ENCODE peak calls at places on chromosomes 6 and 20, in four cellular contexts. Q is K562, I is GM12878, L is H1. D is an unnamed sample.

GRCh38 chr20:23146857-23147256 is 60.7 kb upstream of the CD93 start:
- DNase-seq in Q (no peak), I (no peak), L (no peak), D (no peak)

GRCh38 chr6:27205375-27206278 is 41.9 kb upstream of the PRSS16 start:
- DNase-seq in Q (peak), I (no peak), L (no peak), D (no peak)

GRCh38 chr6:167130008-167130677 is 7.2 kb downstream of the CCR6 start:
- DNase-seq in Q (no peak), I (no peak), L (no peak), D (no peak)

GRCh38 chr6:30926644-30927043 is 5.3 kb downstream of the SFTA2 start:
- DNase-seq in Q (no peak), I (no peak), L (no peak), D (no peak)

GRCh38 chr6:108074359-108075144 is at the start of gene OSTM1:
- DNase-seq in Q (peak), I (peak), L (peak), D (peak)

GRCh38 chr20:41222299-41222698 is 85.0 kb downstream of the PLCG1 start:
- DNase-seq in Q (no peak), I (no peak), L (no peak), D (no peak)

GRCh38 chr20:56875052-56875663 is 246.1 kb downstream of the TFAP2C start:
- DNase-seq in Q (no peak), I (no peak), L (no peak), D (no peak)

GRCh38 chr20:31485450-31486339 is 10.6 kb downstream of the REM1 start:
- DNase-seq in Q (peak), I (no peak), L (no peak), D (no peak)

GRCh38 chr6:170263410-170263809 is 27.5 kb downstream of the DLL1 start:
- DNase-seq in Q (no peak), I (no peak), L (no peak), D (no peak)

GRCh38 chr20:2462484-2462883 is 8.1 kb downstream of the SNRPB start:
- DNase-seq in Q (no peak), I (no peak), L (no peak), D (no peak)

GRCh38 chr6:1878330-1878729 is 268.6 kb downstream of the FOXC1 start:
- DNase-seq in Q (no peak), I (no peak), L (no peak), D (no peak)

GRCh38 chr6:39824030-39824926 is 32.1 kb downstream of the DAAM2 start:
- DNase-seq in Q (no peak), I (no peak), L (no peak), D (no peak)

GRCh38 chr6:47631248-47632196 is 66.9 kb upstream of the ADGRF4 start:
- DNase-seq in Q (peak), I (peak), L (no peak), D (peak)

GRCh38 chr20:37881601-37882343 is 21.2 kb upstream of the VSTM2L start:
- DNase-seq in Q (no peak), I (no peak), L (no peak), D (no peak)

GRCh38 chr20:57957397-57958049 is 247.7 kb upstream of the PMEPA1 start:
- DNase-seq in Q (no peak), I (no peak), L (no peak), D (no peak)

GRCh38 chr20:63352811-63353221 is 8.3 kb downstream of the CHRNA4 start:
- DNase-seq in Q (no peak), I (no peak), L (no peak), D (no peak)
- TF ChIP-seq TAF1 in Q (no peak), I (no peak), L (no peak), D (no peak)

DNA sequence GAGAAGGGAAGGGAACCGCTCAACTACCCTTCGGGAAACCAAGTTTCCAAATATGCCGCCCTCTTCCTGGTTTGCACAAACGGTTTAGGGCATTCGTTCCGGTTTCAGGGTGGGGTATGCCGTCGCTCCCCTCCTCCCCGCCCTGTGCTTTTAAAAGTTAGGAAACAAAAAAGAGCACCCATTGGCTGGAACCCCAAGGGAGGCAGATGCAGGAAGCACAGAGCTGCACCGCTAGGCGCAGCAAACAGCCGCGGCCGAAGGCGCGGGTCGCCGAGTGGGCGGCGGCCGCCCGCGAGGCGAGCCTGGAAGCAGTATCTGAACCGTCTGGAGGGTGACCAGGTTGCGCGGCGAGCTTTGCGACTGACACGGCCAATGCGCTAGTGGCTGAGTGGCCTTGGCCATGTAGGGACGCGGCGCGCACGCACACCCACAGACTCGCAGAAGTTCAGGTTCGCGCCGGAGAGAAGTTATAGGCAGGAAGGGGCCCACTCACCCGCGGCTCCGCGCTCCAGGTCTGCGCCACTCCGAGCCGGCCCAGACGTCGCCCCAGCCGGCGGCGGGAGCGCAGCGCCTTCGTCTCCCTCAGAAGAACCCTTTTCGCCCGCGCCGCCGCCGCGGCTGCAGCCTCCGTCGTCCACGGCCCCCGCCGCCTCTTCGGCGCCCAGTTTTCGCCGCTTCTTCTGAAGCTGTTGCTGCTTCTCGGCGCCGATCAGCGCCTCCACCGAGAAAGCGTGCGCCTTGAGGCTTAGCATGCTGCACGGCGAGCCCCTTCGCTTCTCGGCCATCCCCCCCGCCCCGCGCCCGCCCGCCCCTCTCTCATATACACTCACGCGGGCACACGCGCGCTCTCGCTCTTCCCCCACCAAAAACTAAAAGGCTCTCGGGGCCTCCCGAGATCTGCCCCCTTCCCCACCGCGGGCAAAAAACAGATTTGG is 734 bp downstream of the TBX18 start:
- DNase-seq in Q (peak), I (no peak), L (peak), D (no peak)
- TF ChIP-seq POLR2A in Q (peak), I (no peak), L (no peak), D (no peak)

GRCh38 chr6:130624046-130624445 is 203.2 kb upstream of the SMLR1 start:
- DNase-seq in Q (no peak), I (peak), L (no peak), D (no peak)

GRCh38 chr6:130622142-130622541 is 205.1 kb upstream of the SMLR1 start:
- DNase-seq in Q (no peak), I (no peak), L (no peak), D (no peak)

GRCh38 chr6:130628862-130629261 is 198.3 kb upstream of the SMLR1 start:
- DNase-seq in Q (no peak), I (no peak), L (no peak), D (no peak)

GRCh38 chr6:130629640-130630039 is 197.6 kb upstream of the SMLR1 start:
- DNase-seq in Q (no peak), I (no peak), L (no peak), D (no peak)

DNA sequence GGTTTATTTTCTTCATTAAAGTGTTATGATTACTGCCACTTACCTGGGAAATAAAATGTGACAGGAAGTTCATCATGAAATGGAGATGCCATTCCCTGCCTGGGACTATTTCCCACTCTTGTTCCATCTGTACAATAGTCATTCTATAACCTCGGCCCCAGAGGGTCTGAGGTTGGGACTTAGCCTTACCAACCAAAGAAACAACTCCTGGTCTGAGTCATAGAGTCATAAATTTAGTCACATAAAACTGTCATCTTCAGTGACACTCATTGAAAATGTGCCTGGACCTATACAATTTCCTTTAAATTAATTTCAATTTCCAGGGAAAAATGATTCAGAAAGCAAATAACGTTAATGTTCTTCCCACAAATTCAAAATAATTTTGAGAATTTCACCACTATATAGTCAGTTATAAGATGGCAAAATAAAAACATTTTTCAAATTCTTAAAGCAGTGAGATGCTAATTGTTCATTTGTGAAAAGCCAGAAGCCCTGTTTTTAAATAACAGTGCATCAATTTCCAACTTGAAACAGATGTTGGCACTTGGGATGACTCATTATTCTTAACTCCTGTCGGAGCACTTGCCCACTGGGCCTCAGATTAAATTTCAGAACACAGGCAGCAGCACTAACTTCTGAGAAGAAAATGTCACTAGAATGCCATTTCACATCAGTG is 201.2 kb upstream of the SMLR1 start:
- DNase-seq in Q (no peak), I (peak), L (no peak), D (peak)
- TF ChIP-seq TAF1 in Q (no peak), I (no peak), L (no peak), D (no peak)

GRCh38 chr6:143583542-143584330 is 72.2 kb upstream of the FUCA2 start:
- DNase-seq in Q (no peak), I (no peak), L (no peak), D (no peak)
- TF ChIP-seq POLR2A in Q (no peak), I (no peak), L (no peak), D (no peak)

GRCh38 chr6:158654498-158654897 is 4.6 kb downstream of the SYTL3 start:
- DNase-seq in Q (no peak), I (no peak), L (no peak), D (no peak)
- TF ChIP-seq TAF1 in Q (no peak), I (no peak), L (no peak), D (no peak)

D was measured in GM12891.